ENCODE peak calls at places on chromosomes 1 and 21, in seven cellular contexts. G is psoas muscle, R is ovary, U is heart right ventricle, K is HCT116, V is fibroblast of lung, T is PC-9. J is an unnamed sample.

GRCh38 chr1:7265771-7266371 is 480.6 kb downstream of the CAMTA1 start:
- DNase-seq in T (no peak), V (peak; percentile 82), G (no peak), U (no peak), R (no peak), K (peak; percentile 98), J (peak; percentile 55)

GRCh38 chr1:38083541-38083940 is 36.9 kb upstream of the POU3F1 start:
- DNase-seq in R (no peak), G (no peak), V (no peak), K (no peak), U (no peak), T (no peak), J (no peak)

GRCh38 chr1:201414051-201414738 is 7.3 kb downstream of the TNNI1 start:
- DNase-seq in K (no peak), R (no peak), G (no peak), T (no peak), V (no peak), U (no peak), J (no peak)

GRCh38 chr1:192485692-192486436 is 89.7 kb upstream of the RGS1 start:
- DNase-seq in T (peak; percentile 62), U (peak; percentile 75), V (peak; percentile 100), K (no peak), R (peak; percentile 88), G (no peak), J (no peak)

GRCh38 chr1:232440325-232441059 is 189.4 kb downstream of the SIPA1L2 start:
- DNase-seq in T (no peak), K (no peak), V (no peak), U (no peak), G (no peak), R (no peak), J (no peak)

GRCh38 chr1:15358565-15359133 is 51.0 kb upstream of the EFHD2 start:
- DNase-seq in U (no peak), G (no peak), R (no peak), V (no peak), K (no peak), T (no peak), J (no peak)

GRCh38 chr1:209612646-209613350 is 29.3 kb downstream of the CAMK1G start:
- DNase-seq in G (no peak), V (no peak), R (no peak), U (no peak), K (no peak), T (no peak), J (no peak)

GRCh38 chr21:25501996-25502665 is 105.2 kb downstream of the MRPL39 start:
- DNase-seq in G (no peak), K (no peak), R (no peak), U (no peak), V (no peak), T (no peak), J (no peak)

GRCh38 chr1:225987491-225988316 is 11.4 kb downstream of the SDE2 start:
- DNase-seq in U (no peak), R (no peak), G (no peak), T (peak; percentile 41), V (peak; percentile 73), K (peak; percentile 44), J (no peak)

GRCh38 chr1:33470495-33471012 is 1.9 kb upstream of the ZSCAN20 start:
- DNase-seq in K (peak; percentile 72), G (peak; percentile 80), T (peak; percentile 61), U (peak; percentile 78), R (peak; percentile 81), V (peak; percentile 88), J (peak; percentile 83)
- H3K4me1 ChIP-seq in K (peaks cover 6% of the 10 kb centered on the region), G (peaks cover 24% of the 10 kb centered on the region), T (peaks cover 10% of the 10 kb centered on the region), U (peaks cover 46% of the 10 kb centered on the region), R (peaks cover 3% of the 10 kb centered on the region), V (peaks cover 16% of the 10 kb centered on the region), J (peaks cover 21% of the 10 kb centered on the region)

GRCh38 chr1:156591432-156592157 is at the start of gene NAXE:
- DNase-seq in K (no peak), V (peak; percentile 39), R (peak; percentile 68), G (peak; percentile 83), U (peak; percentile 69), T (no peak), J (peak; percentile 60)

GRCh38 chr1:156590326-156591180 is 1.0 kb upstream of the NAXE start:
- DNase-seq in V (no peak), G (no peak), U (no peak), K (no peak), R (no peak), T (no peak), J (no peak)

GRCh38 chr1:156591181-156591431 is 470 bp upstream of the NAXE start:
- DNase-seq in G (no peak), T (no peak), V (no peak), K (no peak), U (no peak), R (no peak), J (no peak)

GRCh38 chr1:156592910-156593732 is 1.5 kb downstream of the NAXE start:
- DNase-seq in U (no peak), G (no peak), R (no peak), T (no peak), V (no peak), K (no peak), J (no peak)

DNA sequence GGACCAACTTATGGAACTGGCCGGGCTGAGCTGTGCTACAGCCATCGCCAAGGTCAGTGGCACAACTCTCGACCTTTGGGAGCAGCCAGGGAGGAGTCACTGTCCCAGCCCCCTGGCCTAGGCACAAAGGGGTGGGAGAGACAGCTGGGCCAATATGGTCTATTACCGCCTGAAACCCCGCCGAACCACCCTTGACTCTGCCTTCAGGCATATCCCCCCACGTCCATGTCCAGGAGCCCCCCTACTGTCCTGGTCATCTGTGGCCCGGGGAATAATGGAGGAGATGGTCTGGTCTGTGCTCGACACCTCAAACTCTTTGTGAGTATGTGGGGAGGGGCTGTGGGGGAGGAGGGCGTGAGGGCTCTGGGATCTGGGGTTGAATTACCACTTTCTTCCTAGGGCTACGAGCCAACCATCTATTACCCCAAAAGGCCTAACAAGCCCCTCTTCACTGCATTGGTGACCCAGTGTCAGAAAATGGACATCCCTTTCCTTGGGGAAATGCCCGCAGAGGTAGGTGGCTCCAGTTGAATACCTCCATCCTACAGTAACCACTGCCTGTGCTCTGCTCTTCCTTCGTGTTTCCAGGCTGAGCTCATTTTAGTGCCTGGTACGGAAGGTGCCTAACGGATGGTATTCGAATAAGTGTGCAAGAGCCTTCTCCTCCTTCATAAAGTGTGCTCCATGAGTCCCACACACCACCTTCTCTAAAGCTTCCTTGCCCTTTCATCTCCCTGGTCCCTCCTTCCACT is 758 bp downstream of the NAXE start:
- DNase-seq in T (no peak), K (no peak), G (no peak), V (no peak), U (no peak), R (no peak), J (no peak)
- H3K27me3 ChIP-seq in T (no peaks in the 10 kb centered on the region), K (no peaks in the 10 kb centered on the region), G (no peaks in the 10 kb centered on the region), V (no peaks in the 10 kb centered on the region), U (no peaks in the 10 kb centered on the region), R (no peaks in the 10 kb centered on the region), J (no peaks in the 10 kb centered on the region)

DNA sequence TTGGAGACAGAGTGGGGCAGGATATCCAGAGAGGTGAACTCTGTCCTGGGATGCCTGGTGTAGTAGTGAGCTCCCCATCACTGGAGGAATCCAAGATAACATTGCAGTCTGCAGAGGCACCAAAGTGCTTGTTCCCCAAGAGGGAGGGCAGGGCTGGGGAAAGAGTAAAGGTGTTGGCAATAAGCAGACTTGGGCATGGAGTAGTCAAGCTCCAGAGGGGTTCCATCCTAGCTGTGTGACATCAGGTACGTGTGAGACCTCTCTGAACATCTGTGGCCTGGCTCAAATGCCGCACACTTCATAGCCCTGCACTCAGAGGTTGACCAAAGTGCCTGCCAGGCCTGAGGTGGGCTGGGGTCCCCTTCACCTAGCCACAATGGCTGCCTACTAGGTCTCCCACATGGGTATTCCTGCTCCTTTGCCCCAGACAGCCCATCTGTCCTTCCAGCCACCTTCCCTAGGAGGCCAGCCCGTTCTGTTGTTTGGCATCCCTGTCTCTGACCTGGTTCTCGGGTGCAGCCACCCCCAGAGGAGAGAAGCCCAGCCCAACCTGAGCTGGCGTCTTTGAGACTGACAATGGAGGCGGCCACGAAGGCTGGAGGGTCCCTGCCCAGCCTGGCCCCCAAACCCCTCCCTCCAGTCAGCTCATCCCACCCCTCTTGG is 2.8 kb upstream of the ARF1 start:
- DNase-seq in G (peak; percentile 32), R (no peak), U (no peak), K (no peak), V (no peak), T (no peak), J (no peak)
- H3K4me1 ChIP-seq in G (peaks cover 16% of the 10 kb centered on the region), R (peaks cover 10% of the 10 kb centered on the region), U (peaks cover 21% of the 10 kb centered on the region), K (peaks cover 6% of the 10 kb centered on the region), V (peaks cover 1% of the 10 kb centered on the region), T (peaks cover 12% of the 10 kb centered on the region), J (peaks cover 21% of the 10 kb centered on the region)

DNA sequence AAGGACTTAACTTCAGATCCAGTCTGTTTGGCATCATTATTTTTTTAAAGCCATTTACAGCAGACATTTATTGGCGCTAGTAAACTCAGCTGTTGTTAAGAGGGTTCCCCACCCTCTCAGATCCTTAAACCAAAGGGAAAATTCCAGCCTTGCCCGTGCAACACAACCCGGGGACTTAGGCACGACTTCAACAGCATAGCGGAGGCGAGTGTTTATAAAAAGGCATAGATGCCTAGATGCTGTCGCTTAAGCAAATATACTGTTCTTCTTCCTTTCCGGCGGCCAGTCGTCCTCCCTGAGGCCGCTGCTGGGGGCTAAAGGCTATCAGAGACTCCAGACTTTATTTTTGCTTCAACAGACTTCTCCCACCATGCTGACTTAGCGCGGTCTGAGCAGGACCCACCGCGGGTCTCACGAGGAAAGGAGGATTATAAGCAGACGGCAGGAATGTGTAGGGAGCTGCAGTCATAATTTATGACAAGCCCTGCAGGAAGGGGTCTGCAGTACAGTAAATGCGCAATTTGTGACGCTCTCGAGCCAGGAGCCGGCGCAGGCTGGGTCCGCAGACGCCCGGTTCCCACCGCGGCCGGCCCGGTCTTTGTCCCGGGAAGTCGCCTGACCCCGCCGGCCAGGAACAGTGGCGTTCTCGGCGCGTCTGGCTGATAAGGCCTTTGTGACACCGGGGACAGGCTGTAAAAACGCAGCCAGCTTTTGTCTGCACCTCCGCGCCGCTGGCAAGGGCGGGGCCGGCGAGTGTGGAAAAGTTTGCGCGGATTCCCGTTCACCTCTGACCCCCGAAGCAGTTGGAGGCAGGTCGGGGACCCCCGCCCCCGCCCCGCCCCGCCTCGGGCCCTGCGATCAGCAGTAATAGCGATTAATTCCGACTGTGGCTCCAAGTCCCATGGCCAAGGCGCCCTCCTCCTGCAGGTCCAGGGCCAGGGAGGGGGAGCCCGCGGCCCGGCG is 61.2 kb upstream of the ARHGEF16 start:
- DNase-seq in V (no peak), G (no peak), K (no peak), R (no peak), U (peak; percentile 65), T (no peak), J (no peak)
- H3K27me3 ChIP-seq in V (peaks cover 16% of the 10 kb centered on the region), G (peaks cover 4% of the 10 kb centered on the region), K (no peaks in the 10 kb centered on the region), R (no peaks in the 10 kb centered on the region), U (peaks cover 51% of the 10 kb centered on the region), T (peaks cover 97% of the 10 kb centered on the region), J (peaks cover 22% of the 10 kb centered on the region)

DNA sequence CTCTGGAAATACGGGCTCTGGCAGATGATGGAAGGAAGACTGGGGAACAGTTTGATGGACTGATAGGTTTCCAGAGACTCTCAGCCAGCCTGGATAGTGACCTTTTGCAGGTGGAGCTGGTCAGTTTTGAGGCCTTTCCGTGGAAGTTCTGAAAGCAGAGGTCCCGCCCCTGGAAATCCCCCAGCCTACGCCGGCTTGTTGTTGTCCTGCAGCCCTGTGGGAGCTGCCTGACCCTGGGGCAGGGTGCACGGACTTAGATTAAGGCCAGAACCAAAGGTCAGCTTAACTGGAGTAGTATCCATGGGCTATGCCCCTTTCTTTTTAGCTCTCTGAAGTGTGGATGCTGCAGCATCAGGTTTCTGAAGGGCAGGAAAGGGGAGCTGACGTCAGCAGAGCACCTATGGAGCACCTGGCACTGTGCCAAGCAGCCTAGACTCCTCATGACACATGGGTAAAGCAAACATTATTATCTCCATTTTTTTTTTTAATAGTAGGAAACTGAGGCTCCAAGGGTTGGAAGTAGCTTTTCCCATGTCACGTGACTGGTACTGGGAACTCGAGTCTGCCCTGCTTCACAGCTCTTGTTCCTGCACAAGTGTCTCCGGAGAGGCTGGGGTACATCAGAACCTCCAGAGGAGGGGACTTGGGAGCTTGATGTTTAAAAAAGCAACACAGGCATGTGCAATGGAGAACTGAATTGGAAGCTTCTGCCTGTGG is 38.5 kb downstream of the IER5 start:
- DNase-seq in U (peak; percentile 45), R (no peak), K (no peak), V (no peak), T (peak; percentile 89), G (no peak), J (no peak)
- H3K4me1 ChIP-seq in U (peaks cover 79% of the 10 kb centered on the region), R (no peaks in the 10 kb centered on the region), K (peaks cover 10% of the 10 kb centered on the region), V (no peaks in the 10 kb centered on the region), T (peaks cover 66% of the 10 kb centered on the region), G (peaks cover 6% of the 10 kb centered on the region), J (peaks cover 16% of the 10 kb centered on the region)

J was measured in SJSA1.